ENCODE peak calls at places on chromosomes 12 and 14, in five cellular contexts. R is tibial artery, X is Panc1, V is mammary epithelial cell, C is gastrocnemius medialis. A is an unnamed sample.

GRCh38 chr12:129073157-129073915 is 220.1 kb downstream of the GLT1D1 start:
- DNase-seq in R (no peak), X (no peak), V (no peak), C (no peak), A (no peak)

GRCh38 chr12:26121841-26122680 is 2.8 kb downstream of the BHLHE41 start:
- DNase-seq in R (peak; percentile 34), X (no peak), V (no peak), C (no peak), A (no peak)

GRCh38 chr12:44532940-44533339 is 343.2 kb downstream of the NELL2 start:
- DNase-seq in R (no peak), X (no peak), V (no peak), C (no peak), A (no peak)

GRCh38 chr12:89472508-89472907 is 52.1 kb downstream of the GALNT4 start:
- DNase-seq in R (no peak), X (no peak), V (peak; percentile 59), C (no peak), A (no peak)

GRCh38 chr12:39467432-39467870 is 24.5 kb upstream of the KIF21A start:
- DNase-seq in R (no peak), X (no peak), V (no peak), C (no peak), A (peak; percentile 20)

GRCh38 chr12:115203661-115204060 is 519.7 kb upstream of the TBX3 start:
- DNase-seq in R (no peak), X (no peak), V (no peak), C (no peak), A (no peak)

GRCh38 chr14:84435820-84436326 is 1094.1 kb upstream of the FLRT2 start:
- DNase-seq in R (no peak), X (no peak), V (no peak), C (no peak), A (no peak)

GRCh38 chr12:2439332-2440100 is 355.3 kb upstream of the FKBP4 start:
- DNase-seq in R (no peak), X (no peak), V (no peak), C (no peak), A (no peak)

GRCh38 chr14:59360923-59361794 is 104.0 kb downstream of the GPR135 start:
- DNase-seq in R (peak; percentile 50), X (no peak), V (peak; percentile 90), C (peak; percentile 78), A (no peak)

GRCh38 chr12:27220057-27220987 is 23.8 kb upstream of the STK38L start:
- DNase-seq in R (no peak), X (no peak), V (no peak), C (no peak), A (no peak)

GRCh38 chr12:86331012-86331411 is 74.8 kb upstream of the MGAT4C start:
- DNase-seq in R (no peak), X (no peak), V (no peak), C (no peak), A (no peak)

GRCh38 chr14:105193916-105194782 is 13.0 kb upstream of the NUDT14 start:
- DNase-seq in R (no peak), X (no peak), V (no peak), C (no peak), A (no peak)

GRCh38 chr12:76562158-76562557 is 2.6 kb upstream of the OSBPL8 start:
- DNase-seq in R (no peak), X (no peak), V (no peak), C (no peak), A (no peak)

GRCh38 chr12:121932914-121933521 is 14.6 kb downstream of the CFAP251 start:
- DNase-seq in R (no peak), X (no peak), V (no peak), C (no peak), A (no peak)

GRCh38 chr12:125220404-125221273 is 155.4 kb downstream of the AACS start:
- DNase-seq in R (no peak), X (no peak), V (peak; percentile 2), C (no peak), A (peak; percentile 15)

GRCh38 chr12:49296836-49297694 is 2.1 kb downstream of the PRPH start:
- DNase-seq in R (no peak), X (no peak), V (peak; percentile 55), C (no peak), A (no peak)

GRCh38 chr14:90604356-90604755 is 207.5 kb downstream of the CALM1 start:
- DNase-seq in R (no peak), X (no peak), V (no peak), C (no peak), A (no peak)

GRCh38 chr14:44567997-44568396 is 60.9 kb upstream of the FSCB start:
- DNase-seq in R (no peak), X (no peak), V (no peak), C (no peak), A (no peak)

GRCh38 chr14:68409355-68409754 is 383.5 kb downstream of the ZFP36L1 start:
- DNase-seq in R (no peak), X (no peak), V (no peak), C (no peak), A (no peak)

GRCh38 chr14:100788517-100789365 is 37.2 kb upstream of the MEG3 start:
- DNase-seq in R (no peak), X (no peak), V (no peak), C (no peak), A (no peak)

GRCh38 chr14:31921251-31921650 is 155.9 kb upstream of the ARHGAP5 start:
- DNase-seq in R (no peak), X (no peak), V (no peak), C (no peak), A (no peak)

GRCh38 chr14:99412122-99413061 is 68.3 kb downstream of the SETD3 start:
- DNase-seq in R (no peak), X (no peak), V (no peak), C (no peak), A (no peak)

GRCh38 chr12:20501958-20502357 is 133.6 kb downstream of the PDE3A start:
- DNase-seq in R (no peak), X (no peak), V (no peak), C (no peak), A (no peak)

DNA sequence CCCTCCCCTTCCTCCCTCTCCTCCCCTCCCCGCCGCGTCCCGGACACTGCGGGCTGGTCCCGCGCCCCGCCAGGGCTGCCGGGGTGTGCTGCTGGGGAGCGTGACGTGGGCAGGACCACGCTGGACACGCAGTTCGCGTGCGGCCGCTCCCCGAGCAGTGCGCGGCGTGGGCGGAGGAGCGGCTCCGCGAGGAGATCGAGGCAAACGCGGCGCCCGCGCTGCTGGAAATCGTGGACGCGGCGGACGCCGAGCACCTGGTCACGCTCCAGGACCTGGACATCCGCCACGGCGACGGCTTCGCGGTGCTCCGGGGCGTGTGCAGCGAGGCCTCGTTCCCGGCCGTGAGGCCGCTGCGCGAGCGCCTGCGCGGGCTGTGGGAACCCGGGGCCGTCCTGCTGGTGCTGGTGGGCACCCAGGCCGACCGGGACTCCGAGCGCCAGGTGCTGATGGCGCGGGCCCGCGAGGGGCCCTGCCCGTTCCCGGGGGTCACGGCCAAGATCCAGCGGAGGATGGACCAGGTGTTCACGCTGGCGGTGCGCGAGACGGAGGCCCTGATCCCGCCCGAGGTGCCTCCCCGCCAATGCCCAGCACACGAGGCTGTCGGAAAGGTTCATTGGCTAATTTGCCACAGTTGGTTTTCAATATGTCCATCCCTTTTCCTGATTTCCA is 84.3 kb downstream of the TNFAIP2 start:
- DNase-seq in R (no peak), X (no peak), V (no peak), C (peak; percentile 39), A (no peak)
- H3K4me3 ChIP-seq in R (peak overlapping the region; percentile 55), X (no peak overlapping the region), V (no peak overlapping the region), C (peak overlapping the region; percentile 58), A (peak overlapping the region; percentile 32)

GRCh38 chr14:47917344-47917954 is 242.0 kb upstream of the MDGA2 start:
- DNase-seq in R (no peak), X (no peak), V (peak; percentile 1), C (no peak), A (no peak)
- TF ChIP-seq CTCF in R (peak; percentile 31), X (peak; percentile 34), V (peak; percentile 41), C (no peak), A (peak; percentile 65)

DNA sequence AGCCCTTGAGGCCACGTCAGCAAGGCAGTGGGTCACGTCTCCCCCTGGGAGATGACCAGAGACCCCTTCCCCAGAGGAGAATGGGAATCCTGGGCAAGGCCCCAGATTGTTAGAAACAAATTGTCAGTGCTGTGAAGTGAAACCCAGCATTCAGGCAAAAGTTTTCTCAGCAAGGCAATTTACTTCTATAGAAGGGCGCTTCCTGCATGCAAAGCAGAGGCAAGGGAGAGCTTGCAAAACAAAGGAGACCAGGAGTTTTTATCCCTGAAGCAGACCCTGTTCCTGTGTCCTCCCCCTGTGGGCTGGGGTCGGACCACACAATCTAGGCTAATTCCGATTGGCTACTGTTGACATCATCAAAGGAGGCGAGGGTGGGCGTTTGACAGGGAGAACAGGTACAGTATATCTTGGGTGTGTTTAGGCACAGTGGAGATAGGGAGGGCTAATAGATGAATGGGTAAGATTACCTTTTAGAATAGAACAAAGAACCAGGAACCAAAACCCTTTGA is 114.2 kb downstream of the RIN3 start:
- DNase-seq in R (no peak), X (no peak), V (no peak), C (no peak), A (no peak)
- H3K4me3 ChIP-seq in R (no peak overlapping the region), X (no peak overlapping the region), V (no peak overlapping the region), C (no peak overlapping the region), A (no peak overlapping the region)

GRCh38 chr14:35333797-35334743 is 41.9 kb downstream of the PSMA6 start:
- DNase-seq in R (no peak), X (no peak), V (no peak), C (no peak), A (no peak)
- TF ChIP-seq CTCF in R (no peak), X (no peak), V (no peak), C (no peak), A (no peak)

GRCh38 chr14:92848941-92849340 is 54.8 kb downstream of the GOLGA5 start:
- DNase-seq in R (no peak), X (no peak), V (no peak), C (no peak), A (no peak)
- H3K4me3 ChIP-seq in R (no peak overlapping the region), X (no peak overlapping the region), V (no peak overlapping the region), C (no peak overlapping the region), A (no peak overlapping the region)

A was measured in retinal pigment epithelial cell.